ENCODE peak calls at places on chromosomes 6 and 20, in four cellular contexts. V, L, A and J are unnamed samples.

GRCh38 chr6:125924169-125924568 is 32.4 kb upstream of the HINT3 start:
- DNase-seq in L (no peak), A (no peak), V (no peak), J (no peak)

GRCh38 chr6:152087701-152088100 is 280.2 kb downstream of the ESR1 start:
- DNase-seq in L (no peak), A (no peak), V (no peak), J (no peak)

GRCh38 chr6:146358341-146359046 is 185.1 kb upstream of the RAB32 start:
- DNase-seq in V (no peak), L (no peak), A (no peak), J (peak; percentile 64)

GRCh38 chr6:160132776-160133338 is 11.2 kb downstream of the SLC22A1 start:
- DNase-seq in A (peak; percentile 30), L (no peak), V (no peak), J (no peak)

GRCh38 chr6:36692861-36693702 is 4.5 kb upstream of the RAB44 start:
- DNase-seq in A (peak; percentile 70), V (no peak), L (peak; percentile 77), J (no peak)

GRCh38 chr6:157586476-157587126 is 205.6 kb downstream of the ZDHHC14 start:
- DNase-seq in V (no peak), A (no peak), L (no peak), J (no peak)

GRCh38 chr6:146673069-146673468 is 74.3 kb downstream of the ADGB start:
- DNase-seq in L (no peak), V (no peak), A (no peak), J (no peak)

GRCh38 chr20:46084805-46085792 is 4.7 kb downstream of the NCOA5 start:
- DNase-seq in L (no peak), A (no peak), V (no peak), J (peak; percentile 44)

GRCh38 chr6:16198061-16198705 is 40.2 kb upstream of the GMPR start:
- DNase-seq in L (no peak), V (no peak), A (no peak), J (no peak)

GRCh38 chr6:105372142-105372861 is 30.6 kb downstream of the PREP start:
- DNase-seq in V (no peak), A (no peak), L (no peak), J (no peak)

GRCh38 chr6:128208078-128208477 is 307.2 kb upstream of the THEMIS start:
- DNase-seq in V (peak; percentile 23), L (no peak), A (no peak), J (no peak)

GRCh38 chr6:84227044-84227433 is 404 bp downstream of the CEP162 start:
- DNase-seq in A (no peak), L (no peak), V (no peak), J (no peak)

GRCh38 chr20:45963059-45964011 is 8.7 kb downstream of the ZNF335 start:
- DNase-seq in V (peak; percentile 41), A (peak; percentile 58), L (peak; percentile 48), J (peak; percentile 54)

GRCh38 chr20:4065405-4065841 is 50.1 kb upstream of the RNF24 start:
- DNase-seq in A (no peak), L (no peak), V (no peak), J (no peak)

GRCh38 chr6:56816393-56816792 is 138.5 kb upstream of the BEND6 start:
- DNase-seq in A (no peak), V (no peak), L (no peak), J (no peak)

GRCh38 chr6:27617700-27618689 is 145.1 kb upstream of the ZNF184 start:
- DNase-seq in A (no peak), V (peak; percentile 76), L (no peak), J (peak; percentile 70)